ENCODE peak calls at places on chromosomes 2 and 18, in six cellular contexts. I is H1, P is HepG2, H is K562, M is GM12891, Y is GM12878. V is an unnamed sample.

GRCh38 chr2:134537121-134537520 is 181.7 kb downstream of the TMEM163 start:
- DNase-seq in Y (no peak), P (no peak), I (no peak), M (no peak), H (no peak), V (no peak)

GRCh38 chr18:50158866-50159653 is 35.9 kb downstream of the MYO5B start:
- DNase-seq in M (no peak), H (no peak), Y (no peak), P (no peak), I (no peak), V (no peak)

GRCh38 chr2:215903208-215903607 is 110.1 kb downstream of the MREG start:
- DNase-seq in Y (no peak), H (no peak), I (no peak), P (no peak), M (no peak), V (no peak)

GRCh38 chr2:29314816-29315571 is 199.8 kb downstream of the CLIP4 start:
- DNase-seq in Y (peak), P (no peak), H (no peak), M (peak), I (no peak), V (peak)

GRCh38 chr2:121038831-121039230 is 246.2 kb downstream of the TFCP2L1 start:
- DNase-seq in H (no peak), M (no peak), I (no peak), P (no peak), Y (no peak), V (no peak)

GRCh38 chr18:3604626-3605408 is 154.8 kb downstream of the TGIF1 start:
- DNase-seq in P (peak), H (peak), Y (peak), M (no peak), I (no peak), V (no peak)

GRCh38 chr2:232419245-232420072 is 12.8 kb downstream of the ALPG start:
- DNase-seq in P (no peak), Y (no peak), M (no peak), I (peak), H (no peak), V (no peak)

GRCh38 chr2:137910641-137911040 is 53.6 kb upstream of the HNMT start:
- DNase-seq in I (no peak), Y (no peak), P (peak), H (no peak), M (no peak), V (no peak)

GRCh38 chr2:108971661-108972566 is 17.1 kb downstream of the EDAR start:
- DNase-seq in M (no peak), Y (no peak), H (no peak), P (no peak), I (no peak), V (no peak)

GRCh38 chr18:46424898-46425297 is 232.1 kb downstream of the LOXHD1 start:
- DNase-seq in M (no peak), Y (no peak), I (no peak), P (no peak), H (no peak), V (no peak)

GRCh38 chr2:174026122-174026845 is 61.1 kb upstream of the SP3 start:
- DNase-seq in Y (no peak), H (no peak), M (no peak), I (no peak), P (no peak), V (no peak)

GRCh38 chr2:230828272-230828961 is 36.3 kb upstream of the ITM2C start:
- DNase-seq in Y (no peak), I (no peak), M (peak), H (peak), P (no peak), V (peak)

GRCh38 chr2:121617042-121617599 is 32.1 kb downstream of the CLASP1 start:
- DNase-seq in I (no peak), Y (no peak), H (no peak), P (no peak), M (no peak), V (no peak)

GRCh38 chr2:174840436-174840835 is 76.2 kb upstream of the CHRNA1 start:
- DNase-seq in H (no peak), P (no peak), I (no peak), Y (no peak), M (no peak), V (no peak)

GRCh38 chr18:285817-286216 is 18.0 kb upstream of the THOC1 start:
- DNase-seq in P (no peak), H (no peak), M (no peak), I (no peak), Y (no peak), V (no peak)

GRCh38 chr18:79922971-79923411 is 28.5 kb downstream of the SLC66A2 start:
- DNase-seq in Y (no peak), P (no peak), M (no peak), H (no peak), I (no peak), V (no peak)

GRCh38 chr2:71897836-71898235 is 249.8 kb downstream of the CYP26B1 start:
- DNase-seq in H (peak), Y (no peak), P (no peak), M (no peak), I (peak), V (no peak)

GRCh38 chr18:74132201-74132600 is 15.4 kb downstream of the FBXO15 start:
- DNase-seq in P (no peak), M (no peak), Y (no peak), H (no peak), I (no peak), V (no peak)

GRCh38 chr2:75476778-75477177 is 84.0 kb downstream of the EVA1A start:
- DNase-seq in I (no peak), P (no peak), H (no peak), Y (no peak), M (no peak), V (no peak)

GRCh38 chr2:63735931-63736820 is 105.5 kb upstream of the UGP2 start:
- DNase-seq in M (no peak), H (no peak), I (no peak), P (no peak), Y (no peak), V (no peak)

GRCh38 chr18:68181956-68182355 is 533.0 kb downstream of the TMX3 start:
- DNase-seq in Y (no peak), P (no peak), I (no peak), M (no peak), H (no peak), V (no peak)

GRCh38 chr2:11710632-11711381 is 35.6 kb upstream of the LPIN1 start:
- DNase-seq in M (no peak), P (no peak), H (no peak), I (no peak), Y (no peak), V (no peak)

GRCh38 chr2:207200136-207200535 is 34.4 kb upstream of the KLF7 start:
- DNase-seq in I (no peak), H (no peak), P (no peak), M (no peak), Y (no peak), V (no peak)

GRCh38 chr2:73776869-73777519 is 2.9 kb downstream of the DUSP11 start:
- DNase-seq in M (no peak), Y (no peak), P (no peak), H (no peak), I (no peak), V (no peak)

GRCh38 chr2:199366406-199366805 is 91.3 kb downstream of the SATB2 start:
- DNase-seq in I (no peak), Y (no peak), P (peak), M (no peak), H (no peak), V (no peak)
- TF ChIP-seq TAF1 in I (no peak), Y (no peak), P (no peak), M (no peak), H (no peak), V (no peak)

GRCh38 chr2:197883354-197884032 is 79.1 kb downstream of the PLCL1 start:
- DNase-seq in P (no peak), I (no peak), M (no peak), Y (no peak), H (no peak), V (no peak)
- TF ChIP-seq POLR2A in P (no peak), I (no peak), M (no peak), Y (no peak), H (no peak), V (no peak)

GRCh38 chr2:44744961-44745360 is 196.5 kb upstream of the SIX3 start:
- DNase-seq in P (no peak), Y (no peak), I (no peak), M (no peak), H (no peak), V (no peak)

GRCh38 chr2:44743473-44743872 is 198.0 kb upstream of the SIX3 start:
- DNase-seq in M (no peak), P (no peak), Y (no peak), H (no peak), I (no peak), V (no peak)

GRCh38 chr2:44742054-44742453 is 199.4 kb upstream of the SIX3 start:
- DNase-seq in M (no peak), Y (no peak), I (no peak), H (no peak), P (peak), V (no peak)

GRCh38 chr2:44740678-44741077 is 200.8 kb upstream of the SIX3 start:
- DNase-seq in H (no peak), M (no peak), Y (no peak), P (no peak), I (no peak), V (no peak)

DNA sequence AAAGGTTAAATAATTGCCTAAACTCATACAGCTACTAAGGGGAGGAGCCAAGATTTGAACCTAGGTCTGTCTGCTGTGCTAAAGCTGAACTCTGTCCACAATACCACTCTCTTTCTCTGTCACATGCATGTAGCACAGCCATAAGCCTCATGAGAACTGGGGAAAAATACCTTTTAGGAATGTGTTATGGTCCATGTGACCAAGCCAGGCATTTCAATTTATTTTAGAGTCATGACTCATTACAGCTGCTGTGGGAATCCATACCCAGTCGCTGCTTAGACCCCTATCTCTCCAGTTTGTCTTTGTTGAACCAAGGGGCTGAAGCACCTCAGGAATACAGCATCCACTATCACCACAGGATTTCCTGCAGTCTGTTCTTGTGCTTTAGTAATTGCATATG is 200.0 kb upstream of the SIX3 start:
- DNase-seq in H (no peak), P (peak), I (no peak), Y (no peak), M (no peak), V (no peak)
- TF ChIP-seq POLR2AphosphoS5 in H (no peak), P (no peak), I (no peak), Y (no peak), M (no peak), V (no peak)

DNA sequence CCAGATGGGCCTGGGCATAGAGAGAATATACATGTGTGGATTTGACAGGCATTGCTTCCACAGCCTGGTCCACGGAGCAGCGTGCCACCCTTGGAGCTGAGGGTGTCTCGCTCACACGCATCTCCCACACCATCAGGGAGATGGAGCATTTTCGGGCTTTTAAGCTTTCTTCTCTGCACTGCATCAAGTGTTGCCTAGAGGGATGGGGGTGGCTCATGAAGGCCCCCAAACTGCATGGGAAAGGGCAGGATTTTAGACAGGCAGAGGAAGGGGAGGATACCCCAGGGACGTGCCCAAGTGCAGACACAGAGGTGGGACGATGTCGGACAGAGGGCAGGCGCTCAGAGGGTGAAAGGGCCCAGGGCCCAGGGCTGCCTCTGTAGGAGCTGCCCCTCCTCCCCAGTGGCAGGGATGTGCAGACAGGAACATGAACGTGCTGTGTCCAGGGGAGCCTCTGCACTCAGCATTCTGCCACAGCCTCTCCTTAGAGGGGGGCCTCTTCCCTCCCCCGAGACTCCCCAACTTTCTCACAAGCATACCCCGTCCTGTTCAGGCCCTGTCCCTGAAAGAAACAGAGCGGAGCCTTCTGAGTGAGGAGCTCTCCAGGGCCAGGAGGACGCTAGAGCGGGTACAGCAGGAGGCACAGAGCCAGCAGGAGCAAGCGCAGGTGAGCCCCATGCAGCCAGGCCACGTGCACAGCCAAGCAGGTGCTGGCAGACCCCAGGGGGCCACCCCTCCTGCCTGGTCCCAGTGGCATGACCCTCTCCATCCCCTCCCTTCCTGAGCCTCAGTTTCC is 42.9 kb upstream of the SNED1 start:
- DNase-seq in I (peak), P (no peak), H (no peak), Y (no peak), M (no peak), V (no peak)
- TF ChIP-seq TAF1 in I (no peak), P (no peak), H (no peak), Y (no peak), M (no peak), V (no peak)

GRCh38 chr2:176001903-176002683 is at the start of gene LNPK:
- DNase-seq in P (peak), M (peak), Y (peak), I (peak), H (peak), V (peak)
- TF ChIP-seq POLR2A in P (peak), M (peak), Y (peak), I (no peak), H (peak), V (peak)

DNA sequence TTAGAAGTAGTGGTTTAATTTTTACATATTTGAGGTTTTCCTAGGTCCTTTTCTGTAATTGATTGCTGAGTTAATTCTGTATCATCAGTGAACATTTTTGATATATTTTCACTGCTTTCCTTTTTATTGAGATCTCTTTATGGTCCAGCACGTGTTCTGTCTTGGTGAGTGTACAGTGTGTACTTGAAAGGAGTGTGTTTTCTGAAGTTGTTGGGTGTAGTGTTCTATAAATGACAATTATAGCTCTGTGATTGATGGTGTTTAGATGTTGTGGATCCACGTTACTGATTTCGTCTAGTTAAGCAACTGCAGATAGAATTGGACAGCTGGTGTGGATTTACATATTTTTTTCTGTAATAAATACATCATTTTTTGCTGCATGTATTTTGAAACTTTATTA is 32.7 kb downstream of the AGFG1 start:
- DNase-seq in H (no peak), Y (no peak), I (no peak), P (no peak), M (no peak), V (no peak)
- TF ChIP-seq POLR2AphosphoS5 in H (no peak), Y (no peak), I (no peak), P (no peak), M (no peak), V (no peak)

GRCh38 chr2:238063414-238064189 is 2.8 kb downstream of the SCLY start:
- DNase-seq in H (no peak), I (no peak), Y (no peak), M (no peak), P (peak), V (no peak)

GRCh38 chr2:238059505-238059904 is 1.3 kb upstream of the SCLY start:
- DNase-seq in Y (no peak), P (no peak), M (no peak), H (no peak), I (no peak), V (no peak)

GRCh38 chr2:238060542-238061309 is at the start of gene SCLY:
- DNase-seq in P (peak), M (peak), I (peak), H (peak), Y (peak), V (peak)

GRCh38 chr2:238060096-238060541 is 682 bp upstream of the SCLY start:
- DNase-seq in M (no peak), I (no peak), P (no peak), H (no peak), Y (no peak), V (no peak)

DNA sequence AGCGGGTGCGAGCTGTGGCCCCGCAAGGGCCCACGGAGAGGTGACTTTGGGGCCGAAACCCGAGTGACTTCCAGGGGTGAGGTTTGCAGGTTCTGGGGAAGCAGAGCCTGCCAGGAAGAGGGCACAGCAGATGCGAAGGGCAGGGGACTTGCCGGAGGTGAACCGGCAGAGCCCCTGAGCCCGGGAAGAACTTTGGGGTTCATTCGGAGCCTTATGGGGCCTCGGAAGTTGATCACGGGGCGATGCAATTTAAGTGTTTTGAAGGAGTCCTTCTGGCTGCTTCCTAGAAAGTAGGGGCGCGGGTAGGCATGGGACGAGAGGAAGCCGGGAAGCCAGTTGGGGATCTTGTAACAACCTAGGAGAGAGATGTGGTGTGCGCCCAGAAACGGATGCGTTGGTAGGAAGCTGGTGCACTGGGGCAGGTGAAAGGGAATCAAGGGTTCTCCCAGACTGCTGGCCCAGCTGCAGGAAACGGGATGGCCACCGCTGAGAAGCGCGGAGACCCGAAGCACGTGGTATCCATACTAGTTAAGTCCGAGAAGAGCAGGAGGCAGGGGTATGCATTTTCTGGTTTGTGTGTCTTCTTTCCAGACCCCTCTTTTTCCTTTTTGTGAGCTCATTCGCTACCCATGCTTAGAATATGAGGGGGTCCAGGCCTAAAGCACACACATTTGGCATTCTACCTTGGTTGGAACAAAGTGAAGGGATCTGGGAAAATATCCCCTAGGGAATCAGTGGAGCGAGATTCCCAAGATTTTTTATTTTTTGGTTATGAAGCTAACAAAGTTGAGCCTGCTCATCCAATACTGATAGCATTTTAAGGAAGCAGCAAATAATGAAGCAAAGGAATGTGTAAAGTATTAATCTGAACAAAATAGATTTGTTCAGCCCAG is 755 bp downstream of the SCLY start:
- DNase-seq in H (peak), M (peak), I (peak), P (peak), Y (no peak), V (no peak)
- TF ChIP-seq TAF1 in H (no peak), M (no peak), I (peak), P (no peak), Y (no peak), V (no peak)

GRCh38 chr2:48292429-48292828 is 237.5 kb upstream of the STON1 start:
- DNase-seq in M (no peak), I (no peak), Y (no peak), H (no peak), P (no peak), V (no peak)
- TF ChIP-seq POLR2A in M (no peak), I (no peak), Y (no peak), H (no peak), P (no peak), V (no peak)

GRCh38 chr2:56372071-56372656 is 188.4 kb downstream of the CCDC85A start:
- DNase-seq in M (no peak), P (no peak), H (no peak), Y (no peak), I (no peak), V (no peak)

GRCh38 chr2:56379066-56379465 is 195.3 kb downstream of the CCDC85A start:
- DNase-seq in I (no peak), H (no peak), M (no peak), Y (no peak), P (no peak), V (no peak)

GRCh38 chr2:56380861-56381260 is 197.1 kb downstream of the CCDC85A start:
- DNase-seq in M (no peak), I (no peak), H (no peak), Y (no peak), P (no peak), V (no peak)

GRCh38 chr2:56382466-56382865 is 198.7 kb downstream of the CCDC85A start:
- DNase-seq in Y (no peak), H (no peak), M (no peak), I (no peak), P (no peak), V (no peak)

GRCh38 chr2:56376699-56377665 is 193.2 kb downstream of the CCDC85A start:
- DNase-seq in I (no peak), M (no peak), P (no peak), Y (no peak), H (no peak), V (no peak)
- TF ChIP-seq POLR2AphosphoS5 in I (no peak), M (no peak), P (no peak), Y (no peak), H (no peak), V (no peak)

GRCh38 chr2:30559544-30559943 is 112.5 kb downstream of the LCLAT1 start:
- DNase-seq in M (no peak), P (no peak), I (no peak), Y (no peak), H (no peak), V (no peak)

GRCh38 chr2:30565860-30566358 is 118.9 kb downstream of the LCLAT1 start:
- DNase-seq in H (no peak), I (no peak), M (no peak), P (no peak), Y (no peak), V (no peak)

GRCh38 chr2:30567317-30567716 is 120.3 kb downstream of the LCLAT1 start:
- DNase-seq in I (no peak), P (no peak), H (no peak), M (no peak), Y (no peak), V (no peak)

GRCh38 chr2:30566675-30567074 is 119.6 kb downstream of the LCLAT1 start:
- DNase-seq in H (no peak), I (no peak), Y (no peak), M (no peak), P (no peak), V (no peak)

GRCh38 chr2:30561349-30561748 is 114.3 kb downstream of the LCLAT1 start:
- DNase-seq in I (no peak), Y (no peak), M (no peak), P (peak), H (no peak), V (no peak)
- TF ChIP-seq TAF1 in I (no peak), Y (no peak), M (no peak), P (no peak), H (no peak), V (no peak)